ENCODE peak calls at places on chromosomes 4 and X, in seven cellular contexts. One of them, this sample, is unnamed.

GRCh38 chr4:182240161-182241130 is 2.8 kb upstream of the TENM3 start:
- DNase-seq in psoas muscle: no peak
- DNase-seq in mesothelial cell of epicardium: no peak
- DNase-seq in uterus: no peak
- DNase-seq in BJ: peak
- DNase-seq in A673: no peak
- DNase-seq in neural crest cell: no peak
- DNase-seq in this sample: no peak

GRCh38 chr4:11232004-11232403 is 196.7 kb downstream of the HS3ST1 start:
- DNase-seq in psoas muscle: no peak
- DNase-seq in mesothelial cell of epicardium: no peak
- DNase-seq in uterus: no peak
- DNase-seq in BJ: no peak
- DNase-seq in A673: no peak
- DNase-seq in neural crest cell: no peak
- DNase-seq in this sample: no peak

GRCh38 chrX:15702488-15703371 is 35.3 kb upstream of the CA5B start:
- DNase-seq in psoas muscle: peak
- DNase-seq in mesothelial cell of epicardium: no peak
- DNase-seq in uterus: no peak
- DNase-seq in BJ: no peak
- DNase-seq in A673: no peak
- DNase-seq in neural crest cell: no peak
- DNase-seq in this sample: no peak

GRCh38 chrX:107272431-107272921 is 66.1 kb downstream of the DNAAF6 start:
- DNase-seq in psoas muscle: no peak
- DNase-seq in mesothelial cell of epicardium: no peak
- DNase-seq in uterus: no peak
- DNase-seq in BJ: no peak
- DNase-seq in A673: peak
- DNase-seq in neural crest cell: no peak
- DNase-seq in this sample: peak

GRCh38 chr4:25860586-25861421 is 2.0 kb downstream of the SEL1L3 start:
- DNase-seq in psoas muscle: no peak
- DNase-seq in mesothelial cell of epicardium: no peak
- DNase-seq in uterus: no peak
- DNase-seq in BJ: no peak
- DNase-seq in A673: no peak
- DNase-seq in neural crest cell: no peak
- DNase-seq in this sample: peak

GRCh38 chr4:79864470-79865190 is 208.4 kb downstream of the ANTXR2 start:
- DNase-seq in psoas muscle: no peak
- DNase-seq in mesothelial cell of epicardium: no peak
- DNase-seq in uterus: no peak
- DNase-seq in BJ: no peak
- DNase-seq in A673: no peak
- DNase-seq in neural crest cell: no peak
- DNase-seq in this sample: no peak

GRCh38 chr4:6008766-6009385 is 9.4 kb downstream of the C4orf50 start:
- DNase-seq in psoas muscle: no peak
- DNase-seq in mesothelial cell of epicardium: no peak
- DNase-seq in uterus: no peak
- DNase-seq in BJ: no peak
- DNase-seq in A673: no peak
- DNase-seq in neural crest cell: no peak
- DNase-seq in this sample: no peak

GRCh38 chrX:153635788-153636668 is 11.0 kb upstream of the DUSP9 start:
- DNase-seq in psoas muscle: peak
- DNase-seq in mesothelial cell of epicardium: no peak
- DNase-seq in uterus: peak
- DNase-seq in BJ: no peak
- DNase-seq in A673: peak
- DNase-seq in neural crest cell: no peak
- DNase-seq in this sample: peak

GRCh38 chrX:55057691-55058249 is 17.1 kb upstream of the PAGE2B start:
- DNase-seq in psoas muscle: no peak
- DNase-seq in mesothelial cell of epicardium: no peak
- DNase-seq in uterus: peak
- DNase-seq in BJ: no peak
- DNase-seq in A673: peak
- DNase-seq in neural crest cell: peak
- DNase-seq in this sample: peak

DNA sequence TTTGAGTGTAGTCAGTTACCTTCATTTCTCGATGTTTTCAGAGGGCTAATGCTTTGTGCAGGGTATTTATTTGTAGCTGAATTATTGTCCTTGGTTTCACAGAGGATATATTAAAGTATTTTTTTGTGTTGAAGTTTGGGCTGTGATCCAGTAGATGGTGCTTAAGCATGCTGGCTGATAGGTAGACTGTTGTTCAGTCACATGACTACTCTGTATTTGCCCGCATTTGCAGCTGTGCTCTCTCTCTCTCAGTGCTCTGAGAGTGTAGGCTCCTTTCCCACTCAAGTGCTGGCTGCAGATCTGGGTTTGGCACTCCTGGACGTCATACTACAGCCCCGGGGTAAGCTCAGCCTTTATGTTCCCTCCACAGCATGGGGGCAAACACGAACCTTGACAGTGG is 21.7 kb downstream of the RAB40AL start:
- DNase-seq in psoas muscle: no peak
- DNase-seq in mesothelial cell of epicardium: no peak
- DNase-seq in uterus: no peak
- DNase-seq in BJ: no peak
- DNase-seq in A673: peak
- DNase-seq in neural crest cell: no peak
- DNase-seq in this sample: no peak
- TF ChIP-seq CTCF in psoas muscle: no peak
- TF ChIP-seq CTCF in mesothelial cell of epicardium: no peak
- TF ChIP-seq CTCF in uterus: no peak
- TF ChIP-seq CTCF in BJ: no peak
- TF ChIP-seq CTCF in A673: no peak
- TF ChIP-seq CTCF in neural crest cell: no peak
- TF ChIP-seq CTCF in this sample: no peak

DNA sequence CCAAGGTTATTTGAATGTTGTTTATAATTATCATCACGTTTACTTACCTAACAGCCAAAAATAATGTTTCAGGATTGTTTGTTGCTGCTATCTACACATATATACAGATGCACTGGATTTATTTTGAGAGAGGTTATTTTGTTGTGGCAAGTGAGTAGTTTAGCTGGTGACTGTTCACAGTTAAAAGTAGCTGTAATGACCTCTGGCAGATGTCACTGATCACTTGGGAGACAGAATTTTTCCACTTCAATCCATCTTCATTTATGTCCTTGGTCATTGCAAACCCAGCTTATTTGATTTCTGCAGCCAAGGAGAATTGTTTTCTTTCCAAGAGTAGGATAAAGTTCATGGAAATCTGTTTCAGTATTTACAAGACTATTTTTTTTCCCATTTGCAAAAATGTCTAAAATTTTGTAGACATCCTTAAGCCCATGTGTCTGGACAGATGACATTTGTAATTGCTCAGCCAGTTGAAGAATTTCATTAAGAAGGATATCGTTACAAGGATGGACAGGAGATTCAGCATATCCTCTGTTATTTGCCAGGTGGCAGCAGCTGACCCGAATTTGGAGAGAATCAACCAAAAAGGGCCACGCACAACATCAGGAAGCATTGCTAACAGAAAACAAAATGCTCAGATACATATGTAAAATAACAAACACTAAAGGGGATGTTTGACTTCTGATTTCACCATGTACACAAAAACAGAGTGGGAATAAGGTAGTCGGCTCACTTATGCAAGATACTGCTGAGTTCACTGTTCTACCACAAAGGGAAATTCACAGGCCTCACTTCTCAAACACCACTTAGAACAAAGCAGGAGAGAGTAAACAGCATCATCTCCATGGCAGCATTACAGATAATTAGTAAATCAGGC is 64.5 kb downstream of the GPRIN3 start:
- DNase-seq in psoas muscle: no peak
- DNase-seq in mesothelial cell of epicardium: no peak
- DNase-seq in uterus: no peak
- DNase-seq in BJ: no peak
- DNase-seq in A673: no peak
- DNase-seq in neural crest cell: no peak
- DNase-seq in this sample: no peak
- TF ChIP-seq CTCF in psoas muscle: no peak
- TF ChIP-seq CTCF in mesothelial cell of epicardium: no peak
- TF ChIP-seq CTCF in uterus: no peak
- TF ChIP-seq CTCF in BJ: no peak
- TF ChIP-seq CTCF in A673: no peak
- TF ChIP-seq CTCF in neural crest cell: no peak
- TF ChIP-seq CTCF in this sample: no peak

DNA sequence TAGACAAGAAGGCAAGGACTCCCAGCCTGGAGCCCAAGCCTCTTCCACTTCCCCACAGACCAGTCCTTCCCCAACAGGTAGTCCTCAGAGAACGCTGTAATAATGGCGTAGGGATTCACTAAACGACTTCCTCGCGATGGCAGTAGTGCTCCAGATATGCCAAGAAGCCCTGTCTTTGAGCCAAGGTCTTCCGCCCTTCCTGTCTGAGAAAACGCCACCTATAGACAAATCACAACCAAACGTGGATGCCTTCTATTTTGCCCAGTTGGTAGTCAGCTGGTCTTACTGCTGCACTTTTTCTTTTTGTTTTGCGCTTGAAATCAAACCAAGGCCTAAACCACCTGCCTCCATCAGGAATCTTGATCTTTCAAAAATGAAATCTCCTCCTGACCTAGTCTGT is 203.3 kb downstream of the OR13H1 start:
- DNase-seq in psoas muscle: peak
- DNase-seq in mesothelial cell of epicardium: no peak
- DNase-seq in uterus: peak
- DNase-seq in BJ: no peak
- DNase-seq in A673: peak
- DNase-seq in neural crest cell: no peak
- DNase-seq in this sample: no peak
- TF ChIP-seq CTCF in psoas muscle: peak
- TF ChIP-seq CTCF in mesothelial cell of epicardium: no peak
- TF ChIP-seq CTCF in uterus: peak
- TF ChIP-seq CTCF in BJ: no peak
- TF ChIP-seq CTCF in A673: peak
- TF ChIP-seq CTCF in neural crest cell: no peak
- TF ChIP-seq CTCF in this sample: no peak

GRCh38 chr4:16450724-16451123 is 224.5 kb upstream of the TAPT1 start:
- DNase-seq in psoas muscle: no peak
- DNase-seq in mesothelial cell of epicardium: no peak
- DNase-seq in uterus: no peak
- DNase-seq in BJ: no peak
- DNase-seq in A673: peak
- DNase-seq in neural crest cell: no peak
- DNase-seq in this sample: no peak
- TF ChIP-seq CTCF in psoas muscle: peak
- TF ChIP-seq CTCF in mesothelial cell of epicardium: no peak
- TF ChIP-seq CTCF in uterus: no peak
- TF ChIP-seq CTCF in BJ: peak
- TF ChIP-seq CTCF in A673: peak
- TF ChIP-seq CTCF in neural crest cell: no peak
- TF ChIP-seq CTCF in this sample: no peak

GRCh38 chr4:143202824-143203223 is 18.1 kb downstream of the USP38 start:
- DNase-seq in psoas muscle: no peak
- DNase-seq in mesothelial cell of epicardium: no peak
- DNase-seq in uterus: no peak
- DNase-seq in BJ: no peak
- DNase-seq in A673: peak
- DNase-seq in neural crest cell: no peak
- DNase-seq in this sample: no peak
- TF ChIP-seq CTCF in psoas muscle: peak
- TF ChIP-seq CTCF in mesothelial cell of epicardium: no peak
- TF ChIP-seq CTCF in uterus: peak
- TF ChIP-seq CTCF in BJ: peak
- TF ChIP-seq CTCF in A673: peak
- TF ChIP-seq CTCF in neural crest cell: peak
- TF ChIP-seq CTCF in this sample: no peak

DNA sequence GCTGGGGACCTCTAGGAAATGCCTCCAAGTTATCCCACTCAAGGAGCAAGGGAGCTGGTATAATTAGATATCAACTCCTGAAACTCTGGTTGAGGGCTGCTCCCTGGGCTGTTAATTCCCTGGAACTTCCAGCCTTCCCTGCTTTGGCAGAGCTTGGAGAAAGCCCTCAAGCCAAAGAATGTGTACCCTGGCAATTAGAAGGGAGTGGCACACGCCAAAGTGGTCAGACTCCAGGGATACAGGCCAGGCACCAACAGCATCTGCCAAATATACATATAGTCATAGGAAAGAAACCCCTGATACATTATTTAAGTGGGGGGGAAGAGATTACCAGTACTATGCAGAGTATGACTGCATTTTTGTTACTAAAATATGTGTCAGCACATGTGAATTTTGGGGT is 616.8 kb downstream of the BCOR start:
- DNase-seq in psoas muscle: no peak
- DNase-seq in mesothelial cell of epicardium: no peak
- DNase-seq in uterus: no peak
- DNase-seq in BJ: no peak
- DNase-seq in A673: no peak
- DNase-seq in neural crest cell: no peak
- DNase-seq in this sample: no peak
- TF ChIP-seq CTCF in psoas muscle: no peak
- TF ChIP-seq CTCF in mesothelial cell of epicardium: no peak
- TF ChIP-seq CTCF in uterus: no peak
- TF ChIP-seq CTCF in BJ: no peak
- TF ChIP-seq CTCF in A673: no peak
- TF ChIP-seq CTCF in neural crest cell: no peak
- TF ChIP-seq CTCF in this sample: no peak

DNA sequence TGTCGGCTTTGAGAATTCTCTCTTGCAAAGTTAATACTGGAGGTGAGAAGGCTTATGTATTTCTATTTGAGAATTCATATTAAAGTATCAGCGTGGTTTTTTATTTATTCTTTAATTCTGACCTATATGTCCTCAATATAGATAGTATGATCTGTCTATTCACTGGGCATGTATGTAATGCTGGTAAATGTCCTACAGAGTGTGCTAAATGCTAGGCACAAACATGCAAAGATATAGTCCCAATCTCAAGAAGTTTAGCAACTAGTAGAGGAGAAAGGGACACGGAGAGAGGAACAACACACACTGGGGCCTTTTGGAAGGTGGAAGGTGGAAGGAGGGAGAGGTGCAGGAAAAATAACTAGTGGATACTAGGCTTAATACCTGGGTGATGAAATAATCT is 11.0 kb upstream of the BMPR1B start:
- DNase-seq in psoas muscle: no peak
- DNase-seq in mesothelial cell of epicardium: no peak
- DNase-seq in uterus: no peak
- DNase-seq in BJ: no peak
- DNase-seq in A673: no peak
- DNase-seq in neural crest cell: no peak
- DNase-seq in this sample: no peak
- TF ChIP-seq CTCF in psoas muscle: peak
- TF ChIP-seq CTCF in mesothelial cell of epicardium: no peak
- TF ChIP-seq CTCF in uterus: no peak
- TF ChIP-seq CTCF in BJ: no peak
- TF ChIP-seq CTCF in A673: peak
- TF ChIP-seq CTCF in neural crest cell: no peak
- TF ChIP-seq CTCF in this sample: no peak

GRCh38 chr4:108637856-108638255 is 12.5 kb upstream of the OSTC start:
- DNase-seq in psoas muscle: no peak
- DNase-seq in mesothelial cell of epicardium: no peak
- DNase-seq in uterus: no peak
- DNase-seq in BJ: no peak
- DNase-seq in A673: no peak
- DNase-seq in neural crest cell: no peak
- DNase-seq in this sample: no peak
- TF ChIP-seq CTCF in psoas muscle: no peak
- TF ChIP-seq CTCF in mesothelial cell of epicardium: no peak
- TF ChIP-seq CTCF in uterus: no peak
- TF ChIP-seq CTCF in BJ: peak
- TF ChIP-seq CTCF in A673: peak
- TF ChIP-seq CTCF in neural crest cell: no peak
- TF ChIP-seq CTCF in this sample: no peak

GRCh38 chr4:14977836-14978235 is 24.4 kb upstream of the CPEB2 start:
- DNase-seq in psoas muscle: no peak
- DNase-seq in mesothelial cell of epicardium: no peak
- DNase-seq in uterus: no peak
- DNase-seq in BJ: no peak
- DNase-seq in A673: no peak
- DNase-seq in neural crest cell: no peak
- DNase-seq in this sample: no peak
- TF ChIP-seq CTCF in psoas muscle: no peak
- TF ChIP-seq CTCF in mesothelial cell of epicardium: no peak
- TF ChIP-seq CTCF in uterus: no peak
- TF ChIP-seq CTCF in BJ: no peak
- TF ChIP-seq CTCF in A673: no peak
- TF ChIP-seq CTCF in neural crest cell: no peak
- TF ChIP-seq CTCF in this sample: no peak

This sample was measured in activated CD8-positive, alpha-beta T cell treated with anti-CD3 and anti-CD28 coated beads for 36 hours.